ENCODE peak calls at places on chromosomes 11 and 22, in six cellular contexts. One of them, this sample, is unnamed.

GRCh38 chr11:107468596-107468995 is 11.0 kb upstream of the CWF19L2 start:
- DNase-seq in HAP-1: no peak
- DNase-seq in central memory CD8-positive, alpha-beta T cell: no peak
- DNase-seq in body of pancreas: no peak
- DNase-seq in NCI-H1436: no peak
- DNase-seq in NCI-H2029: peak; percentile 13
- DNase-seq in this sample: peak; percentile 43

GRCh38 chr11:1453611-1454386 is 32.8 kb downstream of the MOB2 start:
- DNase-seq in NCI-H2029: no peak
- DNase-seq in HAP-1: no peak
- DNase-seq in central memory CD8-positive, alpha-beta T cell: peak; percentile 26
- DNase-seq in body of pancreas: no peak
- DNase-seq in NCI-H1436: no peak
- DNase-seq in this sample: peak; percentile 25

GRCh38 chr11:110929129-110929528 is 216.9 kb upstream of the ARHGAP20 start:
- DNase-seq in NCI-H1436: no peak
- DNase-seq in central memory CD8-positive, alpha-beta T cell: no peak
- DNase-seq in body of pancreas: no peak
- DNase-seq in HAP-1: no peak
- DNase-seq in NCI-H2029: no peak
- DNase-seq in this sample: no peak

GRCh38 chr11:94884322-94884721 is 89.0 kb downstream of the CWC15 start:
- DNase-seq in HAP-1: no peak
- DNase-seq in central memory CD8-positive, alpha-beta T cell: no peak
- DNase-seq in NCI-H1436: no peak
- DNase-seq in body of pancreas: no peak
- DNase-seq in NCI-H2029: no peak
- DNase-seq in this sample: no peak

GRCh38 chr11:3123761-3124733 is 41.1 kb downstream of the OSBPL5 start:
- DNase-seq in central memory CD8-positive, alpha-beta T cell: no peak
- DNase-seq in HAP-1: no peak
- DNase-seq in NCI-H2029: peak; percentile 34
- DNase-seq in body of pancreas: peak; percentile 39
- DNase-seq in NCI-H1436: no peak
- DNase-seq in this sample: no peak

GRCh38 chr22:44381761-44382454 is 69.2 kb upstream of the SHISAL1 start:
- DNase-seq in NCI-H1436: no peak
- DNase-seq in body of pancreas: no peak
- DNase-seq in NCI-H2029: no peak
- DNase-seq in HAP-1: no peak
- DNase-seq in central memory CD8-positive, alpha-beta T cell: no peak
- DNase-seq in this sample: peak; percentile 46

GRCh38 chr11:95916049-95916448 is 7.9 kb downstream of the MTMR2 start:
- DNase-seq in NCI-H1436: no peak
- DNase-seq in NCI-H2029: no peak
- DNase-seq in body of pancreas: no peak
- DNase-seq in central memory CD8-positive, alpha-beta T cell: no peak
- DNase-seq in HAP-1: no peak
- DNase-seq in this sample: no peak

GRCh38 chr11:10051868-10052586 is 242.0 kb downstream of the SBF2 start:
- DNase-seq in HAP-1: no peak
- DNase-seq in NCI-H1436: no peak
- DNase-seq in NCI-H2029: no peak
- DNase-seq in body of pancreas: no peak
- DNase-seq in central memory CD8-positive, alpha-beta T cell: no peak
- DNase-seq in this sample: no peak